ENCODE peak calls at places on chromosomes 16 and 17, in seven cellular contexts. One of them, this sample, is unnamed.

GRCh38 chr16:67538666-67539101 is 10.1 kb downstream of the RIPOR1 start:
- DNase-seq in body of pancreas: no peak
- DNase-seq in adipocyte: peak
- DNase-seq in A549: no peak
- DNase-seq in stimulated activated CD8-positive, alpha-beta memory T cell treated with anti-CD3 and anti-CD28 coated beads, Interleukin-7, amount 100 ng/mL, for 1 hour: no peak
- DNase-seq in myocyte: peak
- DNase-seq in stimulated activated CD4-positive, alpha-beta T cell treated with anti-CD3 and anti-CD28 coated beads, TNF-alpha, amount 100 ng/mL, for 4 hours: no peak
- DNase-seq in this sample: no peak

GRCh38 chr16:68116256-68116853 is 31.2 kb downstream of the NFATC3 start:
- DNase-seq in adipocyte: peak
- DNase-seq in stimulated activated CD4-positive, alpha-beta T cell treated with anti-CD3 and anti-CD28 coated beads, TNF-alpha, amount 100 ng/mL, for 4 hours: no peak
- DNase-seq in A549: peak
- DNase-seq in myocyte: peak
- DNase-seq in body of pancreas: no peak
- DNase-seq in stimulated activated CD8-positive, alpha-beta memory T cell treated with anti-CD3 and anti-CD28 coated beads, Interleukin-7, amount 100 ng/mL, for 1 hour: no peak
- DNase-seq in this sample: no peak

GRCh38 chr17:50532452-50533024 is at the start of gene EPN3:
- DNase-seq in body of pancreas: peak
- DNase-seq in myocyte: no peak
- DNase-seq in adipocyte: no peak
- DNase-seq in stimulated activated CD4-positive, alpha-beta T cell treated with anti-CD3 and anti-CD28 coated beads, TNF-alpha, amount 100 ng/mL, for 4 hours: no peak
- DNase-seq in A549: no peak
- DNase-seq in stimulated activated CD8-positive, alpha-beta memory T cell treated with anti-CD3 and anti-CD28 coated beads, Interleukin-7, amount 100 ng/mL, for 1 hour: no peak
- DNase-seq in this sample: no peak

GRCh38 chr17:50977487-50978159 is 111.5 kb upstream of the TOB1 start:
- DNase-seq in A549: no peak
- DNase-seq in adipocyte: no peak
- DNase-seq in stimulated activated CD8-positive, alpha-beta memory T cell treated with anti-CD3 and anti-CD28 coated beads, Interleukin-7, amount 100 ng/mL, for 1 hour: no peak
- DNase-seq in myocyte: no peak
- DNase-seq in stimulated activated CD4-positive, alpha-beta T cell treated with anti-CD3 and anti-CD28 coated beads, TNF-alpha, amount 100 ng/mL, for 4 hours: no peak
- DNase-seq in body of pancreas: no peak
- DNase-seq in this sample: no peak

GRCh38 chr16:795580-796229 is 4.8 kb downstream of the GNG13 start:
- DNase-seq in myocyte: no peak
- DNase-seq in body of pancreas: no peak
- DNase-seq in adipocyte: no peak
- DNase-seq in stimulated activated CD8-positive, alpha-beta memory T cell treated with anti-CD3 and anti-CD28 coated beads, Interleukin-7, amount 100 ng/mL, for 1 hour: no peak
- DNase-seq in A549: peak
- DNase-seq in stimulated activated CD4-positive, alpha-beta T cell treated with anti-CD3 and anti-CD28 coated beads, TNF-alpha, amount 100 ng/mL, for 4 hours: no peak
- DNase-seq in this sample: no peak

GRCh38 chr17:79798296-79799173 is 1.7 kb upstream of the CBX8 start:
- DNase-seq in A549: no peak
- DNase-seq in body of pancreas: no peak
- DNase-seq in adipocyte: peak
- DNase-seq in stimulated activated CD4-positive, alpha-beta T cell treated with anti-CD3 and anti-CD28 coated beads, TNF-alpha, amount 100 ng/mL, for 4 hours: no peak
- DNase-seq in stimulated activated CD8-positive, alpha-beta memory T cell treated with anti-CD3 and anti-CD28 coated beads, Interleukin-7, amount 100 ng/mL, for 1 hour: no peak
- DNase-seq in myocyte: no peak
- DNase-seq in this sample: no peak

GRCh38 chr17:38705803-38706624 is 941 bp downstream of the MLLT6 start:
- DNase-seq in body of pancreas: peak
- DNase-seq in stimulated activated CD8-positive, alpha-beta memory T cell treated with anti-CD3 and anti-CD28 coated beads, Interleukin-7, amount 100 ng/mL, for 1 hour: no peak
- DNase-seq in stimulated activated CD4-positive, alpha-beta T cell treated with anti-CD3 and anti-CD28 coated beads, TNF-alpha, amount 100 ng/mL, for 4 hours: peak
- DNase-seq in adipocyte: peak
- DNase-seq in A549: peak
- DNase-seq in myocyte: peak
- DNase-seq in this sample: peak

GRCh38 chr16:81804134-81804610 is 25.1 kb downstream of the PLCG2 start:
- DNase-seq in A549: no peak
- DNase-seq in myocyte: no peak
- DNase-seq in adipocyte: no peak
- DNase-seq in body of pancreas: no peak
- DNase-seq in stimulated activated CD4-positive, alpha-beta T cell treated with anti-CD3 and anti-CD28 coated beads, TNF-alpha, amount 100 ng/mL, for 4 hours: no peak
- DNase-seq in stimulated activated CD8-positive, alpha-beta memory T cell treated with anti-CD3 and anti-CD28 coated beads, Interleukin-7, amount 100 ng/mL, for 1 hour: no peak
- DNase-seq in this sample: no peak

GRCh38 chr17:83053779-83054451 is 25.5 kb upstream of the METRNL start:
- DNase-seq in A549: no peak
- DNase-seq in adipocyte: no peak
- DNase-seq in stimulated activated CD4-positive, alpha-beta T cell treated with anti-CD3 and anti-CD28 coated beads, TNF-alpha, amount 100 ng/mL, for 4 hours: no peak
- DNase-seq in myocyte: no peak
- DNase-seq in stimulated activated CD8-positive, alpha-beta memory T cell treated with anti-CD3 and anti-CD28 coated beads, Interleukin-7, amount 100 ng/mL, for 1 hour: peak
- DNase-seq in body of pancreas: peak
- DNase-seq in this sample: peak

GRCh38 chr17:68297168-68297567 is 5.9 kb downstream of the ARSG start:
- DNase-seq in stimulated activated CD8-positive, alpha-beta memory T cell treated with anti-CD3 and anti-CD28 coated beads, Interleukin-7, amount 100 ng/mL, for 1 hour: no peak
- DNase-seq in myocyte: no peak
- DNase-seq in A549: no peak
- DNase-seq in stimulated activated CD4-positive, alpha-beta T cell treated with anti-CD3 and anti-CD28 coated beads, TNF-alpha, amount 100 ng/mL, for 4 hours: no peak
- DNase-seq in adipocyte: no peak
- DNase-seq in body of pancreas: no peak
- DNase-seq in this sample: no peak

GRCh38 chr17:82056729-82057621 is 5.3 kb downstream of the GPS1 start:
- DNase-seq in A549: no peak
- DNase-seq in body of pancreas: no peak
- DNase-seq in stimulated activated CD4-positive, alpha-beta T cell treated with anti-CD3 and anti-CD28 coated beads, TNF-alpha, amount 100 ng/mL, for 4 hours: no peak
- DNase-seq in adipocyte: no peak
- DNase-seq in stimulated activated CD8-positive, alpha-beta memory T cell treated with anti-CD3 and anti-CD28 coated beads, Interleukin-7, amount 100 ng/mL, for 1 hour: no peak
- DNase-seq in myocyte: no peak
- DNase-seq in this sample: no peak

GRCh38 chr16:27880312-27880711 is 183.2 kb downstream of the GSG1L start:
- DNase-seq in myocyte: no peak
- DNase-seq in A549: no peak
- DNase-seq in adipocyte: no peak
- DNase-seq in body of pancreas: no peak
- DNase-seq in stimulated activated CD8-positive, alpha-beta memory T cell treated with anti-CD3 and anti-CD28 coated beads, Interleukin-7, amount 100 ng/mL, for 1 hour: no peak
- DNase-seq in stimulated activated CD4-positive, alpha-beta T cell treated with anti-CD3 and anti-CD28 coated beads, TNF-alpha, amount 100 ng/mL, for 4 hours: no peak
- DNase-seq in this sample: no peak

GRCh38 chr17:38786372-38786771 is 13.0 kb downstream of the PIP4K2B start:
- DNase-seq in body of pancreas: no peak
- DNase-seq in myocyte: peak
- DNase-seq in stimulated activated CD8-positive, alpha-beta memory T cell treated with anti-CD3 and anti-CD28 coated beads, Interleukin-7, amount 100 ng/mL, for 1 hour: no peak
- DNase-seq in adipocyte: no peak
- DNase-seq in A549: no peak
- DNase-seq in stimulated activated CD4-positive, alpha-beta T cell treated with anti-CD3 and anti-CD28 coated beads, TNF-alpha, amount 100 ng/mL, for 4 hours: no peak
- DNase-seq in this sample: no peak

GRCh38 chr16:89822188-89823086 is 5.8 kb upstream of the SPIRE2 start:
- DNase-seq in stimulated activated CD8-positive, alpha-beta memory T cell treated with anti-CD3 and anti-CD28 coated beads, Interleukin-7, amount 100 ng/mL, for 1 hour: no peak
- DNase-seq in adipocyte: no peak
- DNase-seq in A549: no peak
- DNase-seq in stimulated activated CD4-positive, alpha-beta T cell treated with anti-CD3 and anti-CD28 coated beads, TNF-alpha, amount 100 ng/mL, for 4 hours: no peak
- DNase-seq in myocyte: no peak
- DNase-seq in body of pancreas: no peak
- DNase-seq in this sample: no peak

GRCh38 chr17:81049973-81050551 is 15.1 kb downstream of the BAIAP2 start:
- DNase-seq in adipocyte: no peak
- DNase-seq in stimulated activated CD8-positive, alpha-beta memory T cell treated with anti-CD3 and anti-CD28 coated beads, Interleukin-7, amount 100 ng/mL, for 1 hour: no peak
- DNase-seq in body of pancreas: peak
- DNase-seq in A549: no peak
- DNase-seq in myocyte: no peak
- DNase-seq in stimulated activated CD4-positive, alpha-beta T cell treated with anti-CD3 and anti-CD28 coated beads, TNF-alpha, amount 100 ng/mL, for 4 hours: no peak
- DNase-seq in this sample: no peak

GRCh38 chr16:89023621-89024511 is 46.9 kb upstream of the CBFA2T3 start:
- DNase-seq in stimulated activated CD8-positive, alpha-beta memory T cell treated with anti-CD3 and anti-CD28 coated beads, Interleukin-7, amount 100 ng/mL, for 1 hour: no peak
- DNase-seq in body of pancreas: no peak
- DNase-seq in myocyte: no peak
- DNase-seq in A549: no peak
- DNase-seq in adipocyte: no peak
- DNase-seq in stimulated activated CD4-positive, alpha-beta T cell treated with anti-CD3 and anti-CD28 coated beads, TNF-alpha, amount 100 ng/mL, for 4 hours: no peak
- DNase-seq in this sample: no peak

GRCh38 chr17:73770849-73771229 is 126.6 kb upstream of the SDK2 start:
- DNase-seq in stimulated activated CD4-positive, alpha-beta T cell treated with anti-CD3 and anti-CD28 coated beads, TNF-alpha, amount 100 ng/mL, for 4 hours: no peak
- DNase-seq in adipocyte: no peak
- DNase-seq in body of pancreas: no peak
- DNase-seq in stimulated activated CD8-positive, alpha-beta memory T cell treated with anti-CD3 and anti-CD28 coated beads, Interleukin-7, amount 100 ng/mL, for 1 hour: no peak
- DNase-seq in A549: no peak
- DNase-seq in myocyte: no peak
- DNase-seq in this sample: no peak

GRCh38 chr17:81244358-81245023 is 5.4 kb downstream of the NDUFAF8 start:
- DNase-seq in adipocyte: no peak
- DNase-seq in A549: no peak
- DNase-seq in stimulated activated CD4-positive, alpha-beta T cell treated with anti-CD3 and anti-CD28 coated beads, TNF-alpha, amount 100 ng/mL, for 4 hours: no peak
- DNase-seq in body of pancreas: no peak
- DNase-seq in myocyte: no peak
- DNase-seq in stimulated activated CD8-positive, alpha-beta memory T cell treated with anti-CD3 and anti-CD28 coated beads, Interleukin-7, amount 100 ng/mL, for 1 hour: no peak
- DNase-seq in this sample: no peak

GRCh38 chr17:40436631-40437030 is 6.6 kb upstream of the IGFBP4 start:
- DNase-seq in adipocyte: no peak
- DNase-seq in stimulated activated CD8-positive, alpha-beta memory T cell treated with anti-CD3 and anti-CD28 coated beads, Interleukin-7, amount 100 ng/mL, for 1 hour: no peak
- DNase-seq in body of pancreas: no peak
- DNase-seq in A549: no peak
- DNase-seq in stimulated activated CD4-positive, alpha-beta T cell treated with anti-CD3 and anti-CD28 coated beads, TNF-alpha, amount 100 ng/mL, for 4 hours: no peak
- DNase-seq in myocyte: no peak
- DNase-seq in this sample: no peak

GRCh38 chr17:50188521-50189395 is 12.7 kb downstream of the COL1A1 start:
- DNase-seq in A549: no peak
- DNase-seq in myocyte: peak
- DNase-seq in stimulated activated CD4-positive, alpha-beta T cell treated with anti-CD3 and anti-CD28 coated beads, TNF-alpha, amount 100 ng/mL, for 4 hours: no peak
- DNase-seq in stimulated activated CD8-positive, alpha-beta memory T cell treated with anti-CD3 and anti-CD28 coated beads, Interleukin-7, amount 100 ng/mL, for 1 hour: no peak
- DNase-seq in body of pancreas: no peak
- DNase-seq in adipocyte: peak
- DNase-seq in this sample: no peak

GRCh38 chr17:76074390-76075363 is at the start of gene GALR2:
- DNase-seq in stimulated activated CD4-positive, alpha-beta T cell treated with anti-CD3 and anti-CD28 coated beads, TNF-alpha, amount 100 ng/mL, for 4 hours: no peak
- DNase-seq in adipocyte: no peak
- DNase-seq in A549: peak
- DNase-seq in body of pancreas: no peak
- DNase-seq in myocyte: no peak
- DNase-seq in stimulated activated CD8-positive, alpha-beta memory T cell treated with anti-CD3 and anti-CD28 coated beads, Interleukin-7, amount 100 ng/mL, for 1 hour: no peak
- DNase-seq in this sample: no peak

GRCh38 chr17:40903129-40903847 is 18.2 kb upstream of the KRT20 start:
- DNase-seq in adipocyte: peak
- DNase-seq in A549: peak
- DNase-seq in myocyte: no peak
- DNase-seq in stimulated activated CD4-positive, alpha-beta T cell treated with anti-CD3 and anti-CD28 coated beads, TNF-alpha, amount 100 ng/mL, for 4 hours: no peak
- DNase-seq in body of pancreas: no peak
- DNase-seq in stimulated activated CD8-positive, alpha-beta memory T cell treated with anti-CD3 and anti-CD28 coated beads, Interleukin-7, amount 100 ng/mL, for 1 hour: no peak
- DNase-seq in this sample: no peak

GRCh38 chr17:10162034-10162433 is 36.4 kb downstream of the GAS7 start:
- DNase-seq in stimulated activated CD8-positive, alpha-beta memory T cell treated with anti-CD3 and anti-CD28 coated beads, Interleukin-7, amount 100 ng/mL, for 1 hour: no peak
- DNase-seq in myocyte: no peak
- DNase-seq in A549: no peak
- DNase-seq in body of pancreas: no peak
- DNase-seq in stimulated activated CD4-positive, alpha-beta T cell treated with anti-CD3 and anti-CD28 coated beads, TNF-alpha, amount 100 ng/mL, for 4 hours: no peak
- DNase-seq in adipocyte: no peak
- DNase-seq in this sample: no peak

GRCh38 chr17:10156579-10157488 is 41.6 kb downstream of the GAS7 start:
- DNase-seq in adipocyte: no peak
- DNase-seq in stimulated activated CD8-positive, alpha-beta memory T cell treated with anti-CD3 and anti-CD28 coated beads, Interleukin-7, amount 100 ng/mL, for 1 hour: peak
- DNase-seq in body of pancreas: peak
- DNase-seq in stimulated activated CD4-positive, alpha-beta T cell treated with anti-CD3 and anti-CD28 coated beads, TNF-alpha, amount 100 ng/mL, for 4 hours: no peak
- DNase-seq in A549: no peak
- DNase-seq in myocyte: no peak
- DNase-seq in this sample: peak

GRCh38 chr17:77433385-77434135 is 292.8 kb downstream of the SEC14L1 start:
- DNase-seq in stimulated activated CD4-positive, alpha-beta T cell treated with anti-CD3 and anti-CD28 coated beads, TNF-alpha, amount 100 ng/mL, for 4 hours: no peak
- DNase-seq in myocyte: no peak
- DNase-seq in stimulated activated CD8-positive, alpha-beta memory T cell treated with anti-CD3 and anti-CD28 coated beads, Interleukin-7, amount 100 ng/mL, for 1 hour: no peak
- DNase-seq in A549: no peak
- DNase-seq in adipocyte: peak
- DNase-seq in body of pancreas: no peak
- DNase-seq in this sample: no peak

GRCh38 chr17:13353590-13353989 is 248.1 kb downstream of the HS3ST3A1 start:
- DNase-seq in A549: no peak
- DNase-seq in adipocyte: peak
- DNase-seq in stimulated activated CD4-positive, alpha-beta T cell treated with anti-CD3 and anti-CD28 coated beads, TNF-alpha, amount 100 ng/mL, for 4 hours: no peak
- DNase-seq in body of pancreas: no peak
- DNase-seq in myocyte: no peak
- DNase-seq in stimulated activated CD8-positive, alpha-beta memory T cell treated with anti-CD3 and anti-CD28 coated beads, Interleukin-7, amount 100 ng/mL, for 1 hour: no peak
- DNase-seq in this sample: no peak

This sample was measured in tibial nerve.